ENCODE peak calls at places on chromosomes 3 and 15, in four cellular contexts. V is HCT116, F is SK-N-SH, G is IMR-90. E is an unnamed sample.

GRCh38 chr15:50182233-50183013 is 427 bp downstream of the SLC27A2 start:
- DNase-seq in V (peak; percentile 8), F (peak; percentile 85), G (peak; percentile 15), E (no peak)

GRCh38 chr3:18046131-18046530 is 303.7 kb upstream of the TBC1D5 start:
- DNase-seq in V (no peak), F (no peak), G (no peak), E (no peak)

GRCh38 chr15:101578443-101578894 is 73.7 kb downstream of the TM2D3 start:
- DNase-seq in V (peak; percentile 44), F (peak; percentile 61), G (no peak), E (peak; percentile 51)

GRCh38 chr3:150078983-150079739 is 108.5 kb upstream of the PFN2 start:
- DNase-seq in V (no peak), F (peak; percentile 38), G (peak; percentile 95), E (peak; percentile 81)

GRCh38 chr15:80480171-80480811 is 76.1 kb downstream of the ARNT2 start:
- DNase-seq in V (no peak), F (no peak), G (no peak), E (no peak)

GRCh38 chr3:186964071-186964470 is 33.7 kb downstream of the ST6GAL1 start:
- DNase-seq in V (no peak), F (no peak), G (no peak), E (no peak)

GRCh38 chr15:70442616-70443321 is 320.6 kb downstream of the UACA start:
- DNase-seq in V (no peak), F (no peak), G (no peak), E (no peak)

GRCh38 chr3:189824629-189825312 is 193.6 kb downstream of the TP63 start:
- DNase-seq in V (no peak), F (no peak), G (peak; percentile 91), E (no peak)

GRCh38 chr3:159762238-159762637 is 226.4 kb upstream of the IL12A start:
- DNase-seq in V (no peak), F (no peak), G (no peak), E (peak; percentile 60)

GRCh38 chr15:84961114-84961452 is 20.6 kb upstream of the PDE8A start:
- DNase-seq in V (no peak), F (no peak), G (peak; percentile 91), E (no peak)

GRCh38 chr3:181623924-181624694 is 87.6 kb upstream of the SOX2 start:
- DNase-seq in V (peak; percentile 2), F (peak; percentile 14), G (no peak), E (peak; percentile 70)

DNA sequence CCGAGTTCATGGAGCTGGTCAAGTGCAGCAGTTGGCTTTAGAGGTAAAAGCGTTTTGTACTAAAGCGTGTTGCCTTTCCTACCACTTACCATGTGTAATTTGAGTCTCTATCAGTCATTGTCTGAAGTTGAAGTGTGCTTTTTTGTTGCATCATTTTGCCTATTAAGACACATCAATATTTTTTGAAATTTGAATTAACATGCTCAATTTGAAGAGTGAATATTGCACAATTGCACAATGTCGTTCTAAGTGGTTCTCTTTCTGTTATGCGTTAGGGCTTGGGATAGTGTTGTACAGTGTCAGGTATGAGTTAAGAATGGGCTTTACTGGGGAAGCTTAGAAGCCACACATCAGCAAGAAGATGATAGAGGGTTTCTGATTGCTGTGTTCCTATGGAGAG is 84.0 kb upstream of the ACKR4 start:
- DNase-seq in V (no peak), F (no peak), G (no peak), E (no peak)
- H3K36me3 ChIP-seq in V (peaks cover 2% of the 10 kb centered on the region), F (peaks cover 89% of the 10 kb centered on the region), G (peaks cover 32% of the 10 kb centered on the region), E (peaks cover 88% of the 10 kb centered on the region)

GRCh38 chr3:80550154-80550553 is 782.4 kb upstream of the ROBO1 start:
- DNase-seq in V (no peak), F (no peak), G (no peak), E (no peak)
- H3K4me3 ChIP-seq in V (no peak overlapping the region), F (no peak overlapping the region), G (no peak overlapping the region), E (no peak overlapping the region)

DNA sequence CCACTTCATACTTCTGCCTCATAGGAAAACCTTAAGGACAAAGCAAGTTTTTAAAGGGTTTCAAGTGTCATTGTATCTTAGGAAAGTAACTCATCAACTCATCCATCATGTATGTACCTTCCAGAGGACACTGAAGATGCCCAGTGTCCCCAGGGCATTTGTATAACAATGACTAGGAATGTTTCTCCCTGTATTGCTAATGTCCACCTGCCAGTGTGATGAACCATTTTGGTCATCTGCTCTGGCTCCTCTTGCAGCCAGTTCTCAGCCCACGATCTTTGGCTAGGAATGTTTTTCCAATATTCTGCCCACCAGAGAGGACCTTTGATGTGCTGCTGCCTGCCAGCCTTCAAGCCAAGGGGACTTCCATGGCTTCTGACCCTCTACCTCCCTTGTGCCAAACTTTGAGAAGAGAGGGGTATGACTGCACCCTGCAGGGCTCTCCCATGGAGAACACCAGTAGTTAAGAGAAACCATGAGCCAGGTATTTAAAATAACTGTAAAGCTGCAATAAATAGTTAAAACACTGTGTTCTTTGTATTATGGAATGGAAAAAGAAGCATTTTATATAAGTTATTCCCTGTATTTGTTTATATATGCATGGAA is 11.4 kb downstream of the LMOD3 start:
- DNase-seq in V (no peak), F (no peak), G (no peak), E (no peak)
- H3K36me3 ChIP-seq in V (no peaks in the 10 kb centered on the region), F (peaks cover 6% of the 10 kb centered on the region), G (no peaks in the 10 kb centered on the region), E (peaks cover 3% of the 10 kb centered on the region)

GRCh38 chr3:176357891-176358290 is 839.4 kb downstream of the TBL1XR1 start:
- DNase-seq in V (no peak), F (no peak), G (no peak), E (no peak)

GRCh38 chr3:176359211-176359610 is 838.1 kb downstream of the TBL1XR1 start:
- DNase-seq in V (no peak), F (peak; percentile 13), G (no peak), E (no peak)

DNA sequence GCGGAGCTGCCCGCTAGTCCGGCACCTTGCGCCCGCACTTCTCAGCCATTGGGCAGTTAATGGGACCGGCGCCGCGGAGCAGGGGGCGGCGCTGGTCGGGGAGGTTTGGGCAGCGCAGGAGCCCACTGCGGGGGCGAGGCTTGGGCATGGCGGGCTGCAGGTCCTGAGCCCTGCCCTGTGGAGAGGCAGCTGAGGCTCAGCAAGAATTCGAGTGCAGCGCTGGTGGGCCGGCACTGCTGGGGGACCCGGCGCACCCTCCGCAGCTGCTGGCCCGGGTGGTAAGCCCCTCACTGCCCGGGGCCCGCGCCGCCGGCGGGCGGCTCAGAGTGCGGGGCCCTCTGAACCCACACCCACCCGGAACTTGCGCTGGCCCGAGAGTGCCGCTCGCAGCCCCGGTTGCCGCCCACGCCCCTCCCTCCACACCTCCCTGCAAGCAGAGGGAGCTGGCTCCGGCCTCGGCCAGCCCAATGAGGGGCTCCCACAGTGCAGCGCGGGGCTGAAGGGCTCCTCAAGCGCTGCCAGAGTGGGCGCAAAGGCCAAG is 835.0 kb downstream of the TBL1XR1 start:
- DNase-seq in V (no peak), F (no peak), G (no peak), E (no peak)
- H3K4me3 ChIP-seq in V (no peak overlapping the region), F (no peak overlapping the region), G (no peak overlapping the region), E (no peak overlapping the region)

GRCh38 chr15:58732620-58733363 is 16.7 kb downstream of the ADAM10 start:
- DNase-seq in V (no peak), F (no peak), G (no peak), E (no peak)
- H3K36me3 ChIP-seq in V (no peaks in the 10 kb centered on the region), F (peaks cover 3% of the 10 kb centered on the region), G (peaks cover 3% of the 10 kb centered on the region), E (peaks cover 5% of the 10 kb centered on the region)

E was measured in SJSA1.